ENCODE peak calls at places on chromosome X, in eight cellular contexts. D is B cell, V is GM20000, K is psoas muscle, E is GM13977, J is left lung, C is RWPE1, H is AG09309. S is an unnamed sample.

GRCh38 chrX:54043696-54044125 is 562 bp downstream of the PHF8 start:
- DNase-seq in H (no peak), J (peak), C (peak), V (peak), E (peak), K (peak), D (peak), S (no peak)

GRCh38 chrX:120672389-120672788 is 42.5 kb upstream of the C1GALT1C1 start:
- DNase-seq in V (no peak), D (no peak), E (no peak), K (peak), H (peak), J (no peak), C (peak), S (peak)

GRCh38 chrX:38552721-38553120 is 8.6 kb upstream of the TSPAN7 start:
- DNase-seq in D (no peak), E (no peak), J (no peak), K (no peak), V (no peak), C (no peak), H (no peak), S (peak)

GRCh38 chrX:86148594-86148993 is 343 bp downstream of the DACH2 start:
- DNase-seq in J (no peak), K (no peak), C (no peak), E (no peak), D (no peak), H (no peak), V (no peak), S (no peak)

GRCh38 chrX:37405954-37406353 is 56.8 kb downstream of the PRRG1 start:
- DNase-seq in V (no peak), C (no peak), E (no peak), J (no peak), K (no peak), H (no peak), D (no peak), S (peak)

GRCh38 chrX:111010151-111010550 is 85.8 kb upstream of the PAK3 start:
- DNase-seq in C (no peak), J (no peak), E (no peak), K (no peak), V (no peak), D (no peak), H (no peak), S (no peak)

GRCh38 chrX:20742106-20742505 is 475.4 kb upstream of the RPS6KA3 start:
- DNase-seq in H (no peak), K (no peak), D (no peak), E (no peak), C (no peak), V (no peak), J (no peak), S (no peak)

GRCh38 chrX:21885568-21885967 is 29.8 kb downstream of the YY2 start:
- DNase-seq in V (no peak), E (no peak), C (no peak), D (no peak), J (no peak), H (no peak), K (no peak), S (no peak)

GRCh38 chrX:70141373-70141772 is 8.1 kb downstream of the IGBP1 start:
- DNase-seq in H (no peak), D (no peak), J (no peak), K (no peak), V (no peak), E (no peak), C (no peak), S (no peak)

GRCh38 chrX:10900585-10901289 is 210.4 kb upstream of the HCCS start:
- DNase-seq in J (no peak), H (no peak), E (no peak), K (no peak), D (no peak), V (no peak), C (peak), S (peak)

GRCh38 chrX:118665204-118665603 is 62.2 kb upstream of the IL13RA1 start:
- DNase-seq in J (no peak), C (no peak), D (no peak), K (no peak), H (no peak), V (no peak), E (no peak), S (no peak)

GRCh38 chrX:93580634-93581033 is 92.7 kb downstream of the NAP1L3 start:
- DNase-seq in E (no peak), C (no peak), K (no peak), H (no peak), V (no peak), J (no peak), D (no peak), S (no peak)

GRCh38 chrX:47706575-47706974 is 47.6 kb upstream of the UXT start:
- DNase-seq in D (no peak), E (no peak), C (no peak), V (no peak), J (no peak), H (peak), K (no peak), S (no peak)

GRCh38 chrX:107465932-107466620 is 16.6 kb downstream of the FRMPD3 start:
- DNase-seq in J (no peak), V (no peak), E (no peak), H (no peak), C (no peak), D (no peak), K (no peak), S (no peak)

GRCh38 chrX:41653125-41653524 is 35.6 kb upstream of the GPR34 start:
- DNase-seq in J (no peak), C (no peak), K (no peak), H (no peak), E (no peak), V (no peak), D (no peak), S (no peak)

GRCh38 chrX:42398967-42399631 is 378.9 kb downstream of the PPP1R2C start:
- DNase-seq in K (no peak), J (no peak), C (no peak), E (no peak), V (no peak), H (no peak), D (no peak), S (no peak)

GRCh38 chrX:45758738-45759397 is 558.2 kb upstream of the DIPK2B start:
- DNase-seq in H (no peak), J (no peak), D (no peak), C (no peak), V (no peak), E (no peak), K (no peak), S (no peak)

GRCh38 chrX:28843817-28844216 is 256.6 kb downstream of the IL1RAPL1 start:
- DNase-seq in E (no peak), J (no peak), C (no peak), D (no peak), K (no peak), H (no peak), V (no peak), S (no peak)

GRCh38 chrX:74924449-74925209 is 623 bp downstream of the NEXMIF start:
- DNase-seq in K (peak), C (peak), D (peak), J (peak), H (no peak), V (peak), E (peak), S (no peak)

GRCh38 chrX:56226980-56227379 is 5.2 kb upstream of the KLF8 start:
- DNase-seq in V (no peak), J (no peak), E (no peak), K (no peak), H (no peak), D (no peak), C (no peak), S (no peak)

GRCh38 chrX:122586831-122587230 is 597.2 kb upstream of the GRIA3 start:
- DNase-seq in E (no peak), V (no peak), K (no peak), C (no peak), D (no peak), H (no peak), J (no peak), S (peak)

GRCh38 chrX:17022205-17022604 is 75.7 kb downstream of the REPS2 start:
- DNase-seq in K (no peak), E (no peak), J (no peak), C (no peak), V (no peak), H (peak), D (no peak), S (peak)

GRCh38 chrX:20265726-20266681 is 705 bp downstream of the RPS6KA3 start:
- DNase-seq in D (peak), H (no peak), J (peak), C (no peak), E (peak), K (peak), V (peak), S (no peak)

GRCh38 chrX:112081781-112082482 is 644 bp downstream of the TRPC5 start:
- DNase-seq in C (no peak), D (no peak), H (no peak), E (no peak), J (no peak), K (no peak), V (no peak), S (no peak)

GRCh38 chrX:149531599-149531998 is 9.2 kb upstream of the EOLA1 start:
- DNase-seq in E (no peak), D (no peak), V (peak), H (no peak), K (no peak), C (no peak), J (no peak), S (no peak)
- TF ChIP-seq CTCF in E (no peak), D (no peak), V (no peak), H (no peak), K (no peak), C (no peak), J (no peak), S (no peak)

DNA sequence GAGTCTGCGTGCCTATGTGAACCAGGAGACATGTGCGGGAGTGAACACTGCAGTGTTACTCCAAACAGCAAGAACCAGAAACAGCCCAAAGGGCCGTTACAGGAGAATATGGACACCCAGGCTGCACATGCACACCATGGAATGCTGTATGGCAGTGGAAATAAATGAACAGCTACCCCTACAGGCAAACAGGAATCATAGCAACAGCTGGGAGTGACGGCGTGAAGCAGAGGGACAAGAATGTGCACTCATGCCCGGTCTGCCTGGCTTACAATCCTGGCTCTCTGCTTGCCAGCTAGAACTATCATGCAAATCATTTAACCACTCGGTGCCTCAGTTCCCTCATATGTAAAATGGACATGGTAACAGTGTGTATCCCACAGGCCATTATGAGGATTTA is 16.6 kb downstream of the GPKOW start:
- DNase-seq in V (no peak), C (no peak), J (no peak), E (no peak), H (peak), D (no peak), K (no peak), S (no peak)
- TF ChIP-seq CTCF in V (no peak), C (peak), J (peak), E (peak), H (peak), D (no peak), K (peak), S (peak)

GRCh38 chrX:12770440-12770839 is 20.8 kb upstream of the PRPS2 start:
- DNase-seq in J (no peak), C (peak), H (no peak), K (no peak), V (peak), D (no peak), E (no peak), S (no peak)
- TF ChIP-seq CTCF in J (no peak), C (peak), H (peak), K (peak), V (peak), D (peak), E (peak), S (peak)

DNA sequence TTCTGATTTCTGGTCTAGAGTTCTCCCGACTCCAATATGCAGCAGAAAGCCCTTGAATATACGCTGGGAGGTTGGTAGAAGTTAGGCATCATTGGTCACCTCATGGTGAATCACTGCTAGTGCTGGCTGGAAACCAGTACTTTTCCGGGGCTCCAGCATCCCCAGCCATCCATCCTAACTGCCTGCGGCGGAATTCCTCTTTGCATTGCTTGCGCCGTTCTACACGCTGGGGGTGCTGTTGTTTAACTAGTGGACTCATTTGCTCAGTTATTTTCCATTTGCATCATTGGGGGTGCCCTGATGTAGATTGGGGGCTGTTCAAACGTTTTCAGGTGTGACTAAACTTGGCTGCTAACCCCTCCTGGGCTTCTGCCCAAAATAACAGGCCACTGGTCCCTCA is 23.3 kb upstream of the GPR50 start:
- DNase-seq in V (no peak), J (no peak), C (peak), K (no peak), E (no peak), H (peak), D (no peak), S (no peak)
- TF ChIP-seq CTCF in V (no peak), J (no peak), C (no peak), K (no peak), E (no peak), H (peak), D (no peak), S (peak)

GRCh38 chrX:135516376-135516775 is 4.1 kb upstream of the INTS6L start:
- DNase-seq in D (no peak), J (no peak), H (no peak), C (no peak), E (no peak), K (no peak), V (no peak), S (no peak)
- TF ChIP-seq CTCF in D (no peak), J (no peak), H (no peak), C (no peak), E (no peak), K (no peak), V (no peak), S (no peak)

DNA sequence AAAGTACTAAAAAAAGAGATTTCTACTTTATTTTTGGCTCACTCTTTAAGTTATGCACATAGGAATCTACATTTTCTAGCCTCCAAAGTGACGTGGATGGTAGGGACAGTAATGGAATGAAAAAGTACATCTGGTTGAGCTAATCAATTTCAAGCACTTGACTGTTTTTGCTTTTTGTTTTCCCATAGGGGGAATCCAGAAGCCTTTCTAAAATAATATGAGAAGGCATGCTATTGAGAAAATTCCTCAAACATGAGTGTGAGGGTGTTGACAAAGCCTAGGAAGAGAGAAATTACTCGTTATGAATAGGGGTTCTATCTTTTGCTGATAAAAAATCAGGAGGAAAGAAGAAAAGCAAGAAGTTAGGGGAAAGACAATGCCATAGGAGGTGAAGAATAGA is 242.5 kb upstream of the PUDP start:
- DNase-seq in E (no peak), V (no peak), D (no peak), K (no peak), J (no peak), C (no peak), H (no peak), S (no peak)
- TF ChIP-seq CTCF in E (no peak), V (no peak), D (no peak), K (no peak), J (no peak), C (no peak), H (no peak), S (no peak)

GRCh38 chrX:77597511-77597910 is 150.3 kb downstream of the FGF16 start:
- DNase-seq in J (no peak), K (no peak), E (no peak), D (no peak), C (no peak), H (no peak), V (no peak), S (no peak)

GRCh38 chrX:77595848-77596247 is 148.7 kb downstream of the FGF16 start:
- DNase-seq in C (no peak), E (no peak), D (no peak), H (no peak), V (no peak), K (no peak), J (no peak), S (no peak)

DNA sequence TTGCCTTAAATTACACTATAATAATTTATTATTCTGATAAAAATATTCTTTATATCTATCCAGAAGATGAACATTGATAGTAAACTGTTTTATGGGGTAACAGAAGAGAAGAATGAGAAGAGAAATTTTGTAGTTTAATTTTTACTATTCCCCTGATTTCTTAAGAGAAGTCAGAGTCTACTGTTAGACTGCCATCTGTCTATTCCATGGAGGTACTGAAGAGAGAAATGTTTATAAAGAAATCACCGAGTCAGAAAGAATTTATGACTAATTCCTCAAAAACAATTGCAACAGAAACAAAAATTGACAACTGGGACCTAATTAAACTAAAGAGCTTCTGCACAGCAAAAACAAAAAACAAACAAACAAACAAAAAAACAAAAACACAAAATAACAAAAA is 149.9 kb downstream of the FGF16 start:
- DNase-seq in V (no peak), H (no peak), E (no peak), K (no peak), D (no peak), J (no peak), C (peak), S (no peak)
- TF ChIP-seq CTCF in V (no peak), H (peak), E (no peak), K (peak), D (no peak), J (no peak), C (peak), S (peak)

DNA sequence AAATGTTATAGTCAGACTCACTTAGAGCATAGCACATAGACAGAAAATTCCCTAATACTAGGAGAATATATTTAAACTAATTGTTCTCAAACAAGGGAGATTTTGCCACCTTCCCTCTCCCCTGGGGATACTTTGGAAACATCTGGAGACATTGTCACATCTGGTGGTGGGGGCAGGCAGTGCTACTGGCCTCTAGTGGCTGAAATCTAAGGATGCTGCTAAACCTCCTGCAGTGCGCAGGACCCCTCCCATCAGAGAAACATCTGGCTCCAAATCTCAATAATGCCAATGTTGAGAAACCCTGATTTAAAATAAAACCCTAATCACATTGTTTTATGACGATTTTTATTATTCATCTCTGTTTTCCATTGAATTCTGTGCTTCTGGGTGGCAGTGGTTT is 244.9 kb downstream of the FRMPD4 start:
- DNase-seq in D (no peak), H (no peak), J (no peak), V (no peak), K (no peak), C (no peak), E (no peak), S (no peak)
- TF ChIP-seq CTCF in D (no peak), H (peak), J (no peak), V (no peak), K (no peak), C (no peak), E (peak), S (peak)

GRCh38 chrX:24999501-24999900 is 16.3 kb downstream of the ARX start:
- DNase-seq in J (no peak), E (no peak), H (no peak), V (no peak), D (no peak), C (no peak), K (no peak), S (peak)
- TF ChIP-seq CTCF in J (no peak), E (no peak), H (no peak), V (no peak), D (no peak), C (no peak), K (no peak), S (no peak)

GRCh38 chrX:15382809-15383208 is 1.4 kb downstream of the VEGFD start:
- DNase-seq in K (no peak), E (no peak), J (no peak), V (no peak), C (no peak), H (no peak), D (no peak), S (no peak)

DNA sequence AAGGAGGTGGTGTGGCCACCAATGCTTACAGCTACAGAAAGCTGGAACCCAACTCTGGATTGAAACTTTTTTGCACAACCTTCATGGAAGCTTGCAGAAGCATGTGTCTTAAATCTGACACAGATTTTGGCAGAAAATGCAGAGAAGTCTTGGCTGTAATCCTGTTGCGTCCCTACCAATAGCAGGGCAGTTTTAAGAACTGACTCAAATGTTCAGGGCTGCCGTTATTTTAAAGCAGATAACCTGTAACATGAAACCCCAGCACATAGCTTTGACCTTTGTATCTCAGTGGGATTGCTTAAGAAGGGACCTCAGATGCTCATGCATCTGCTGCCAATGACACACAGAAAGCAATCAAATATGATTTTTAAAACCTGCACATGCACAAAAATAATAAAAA is at the start of gene VEGFD:
- DNase-seq in V (no peak), C (no peak), D (no peak), E (no peak), K (no peak), J (no peak), H (no peak), S (peak)
- TF ChIP-seq CTCF in V (no peak), C (no peak), D (no peak), E (no peak), K (no peak), J (no peak), H (no peak), S (no peak)